ENCODE peak calls at places on chromosome 4, in nine cellular contexts. D is NCI-H460, R is epithelial cell of esophagus, Q is T-cell, W is NCI-H2171, H is psoas muscle, C is foreskin melanocyte, U is fibroblast of mammary gland, F is T-helper 1 cell. J is an unnamed sample.

GRCh38 chr4:24991015-24991414 is 39.7 kb downstream of the LGI2 start:
- DNase-seq in D (no peak), R (peak; percentile 27), Q (no peak), W (no peak), H (no peak), C (no peak), U (peak; percentile 64), F (no peak), J (no peak)

GRCh38 chr4:140752669-140753068 is 3.5 kb downstream of the TBC1D9 start:
- DNase-seq in D (no peak), R (no peak), Q (no peak), W (no peak), H (no peak), C (no peak), U (peak; percentile 20), F (no peak), J (no peak)

GRCh38 chr4:54254915-54255246 is 25.8 kb downstream of the PDGFRA start:
- DNase-seq in D (no peak), R (no peak), Q (no peak), W (no peak), H (no peak), C (no peak), U (peak; percentile 50), F (no peak), J (no peak)

GRCh38 chr4:67871867-67872266 is 11.9 kb downstream of the TMPRSS11D start:
- DNase-seq in D (peak; percentile 21), R (peak; percentile 80), Q (no peak), W (no peak), H (no peak), C (peak; percentile 42), U (peak; percentile 72), F (peak; percentile 3), J (no peak)

GRCh38 chr4:52100062-52100461 is 49.0 kb downstream of the SPATA18 start:
- DNase-seq in D (no peak), R (peak; percentile 41), Q (no peak), W (no peak), H (no peak), C (no peak), U (peak; percentile 40), F (no peak), J (no peak)

GRCh38 chr4:10421344-10422055 is 35.7 kb downstream of the ZNF518B start:
- DNase-seq in D (no peak), R (no peak), Q (no peak), W (no peak), H (no peak), C (no peak), U (no peak), F (peak; percentile 22), J (no peak)

GRCh38 chr4:171813195-171813955 is at the start of gene GALNTL6:
- DNase-seq in D (no peak), R (peak; percentile 22), Q (no peak), W (no peak), H (peak; percentile 44), C (peak; percentile 69), U (no peak), F (no peak), J (no peak)

GRCh38 chr4:118981839-118982381 is 93.3 kb downstream of the SYNPO2 start:
- DNase-seq in D (peak; percentile 70), R (peak; percentile 83), Q (no peak), W (no peak), H (no peak), C (peak; percentile 67), U (peak; percentile 94), F (peak; percentile 33), J (peak; percentile 69)

GRCh38 chr4:36056128-36056527 is 188.2 kb downstream of the ARAP2 start:
- DNase-seq in D (no peak), R (no peak), Q (no peak), W (no peak), H (no peak), C (no peak), U (no peak), F (no peak), J (no peak)

GRCh38 chr4:88138561-88138960 is 19.9 kb downstream of the ABCG2 start:
- DNase-seq in D (no peak), R (peak; percentile 34), Q (no peak), W (no peak), H (no peak), C (peak; percentile 94), U (peak; percentile 69), F (no peak), J (no peak)

GRCh38 chr4:100386270-100386669 is 131.6 kb downstream of the EMCN start:
- DNase-seq in D (no peak), R (no peak), Q (no peak), W (no peak), H (no peak), C (no peak), U (no peak), F (no peak), J (no peak)

GRCh38 chr4:80900908-80901307 is 129.6 kb upstream of the BMP3 start:
- DNase-seq in D (no peak), R (no peak), Q (no peak), W (no peak), H (no peak), C (no peak), U (no peak), F (no peak), J (no peak)

GRCh38 chr4:119678761-119679160 is 50.2 kb upstream of the PDE5A start:
- DNase-seq in D (no peak), R (peak; percentile 33), Q (no peak), W (no peak), H (no peak), C (no peak), U (peak; percentile 48), F (no peak), J (no peak)

GRCh38 chr4:55397024-55397520 is 1.3 kb downstream of the TMEM165 start:
- DNase-seq in D (no peak), R (peak; percentile 21), Q (no peak), W (no peak), H (no peak), C (no peak), U (peak; percentile 47), F (no peak), J (no peak)

J was measured in activated effector memory CD4-positive, alpha-beta T cell treated with anti-CD3 and anti-CD28 coated beads, Interleukin-2, amount 50 U/mL, for 16 hours.